ENCODE peak calls at places on chromosomes 2 and 18, in six cellular contexts. D is CD8-positive, alpha-beta T cell; E is A549; Z is right atrium auricular region; S is cardiac muscle cell; B is PC-3. Y is an unnamed sample. For H3K4me1, the result is how much of the 10 kb centered on the place peaks cover.

GRCh38 chr2:43534569-43534968 is 61.3 kb downstream of the THADA start:
- DNase-seq in D (no peak), E (no peak), Z (no peak), S (no peak), B (no peak), Y (no peak)

GRCh38 chr2:237983922-237984321 is 17.1 kb downstream of the UBE2F start:
- DNase-seq in D (no peak), E (no peak), Z (no peak), S (no peak), B (no peak), Y (no peak)

GRCh38 chr2:16861154-16861929 is 195.7 kb upstream of the CYRIA start:
- DNase-seq in D (no peak), E (no peak), Z (no peak), S (no peak), B (no peak), Y (no peak)

GRCh38 chr2:96142217-96143113 is 2.8 kb downstream of the DUSP2 start:
- DNase-seq in D (peak), E (no peak), Z (no peak), S (no peak), B (no peak), Y (peak)

GRCh38 chr2:217980036-217980435 is 22.8 kb downstream of the TNS1 start:
- DNase-seq in D (no peak), E (no peak), Z (peak), S (no peak), B (no peak), Y (peak)

GRCh38 chr2:95384854-95385569 is 17.5 kb upstream of the FAHD2A start:
- DNase-seq in D (no peak), E (no peak), Z (peak), S (no peak), B (no peak), Y (peak)

GRCh38 chr2:47510745-47511144 is 107.8 kb downstream of the MSH2 start:
- DNase-seq in D (no peak), E (no peak), Z (no peak), S (no peak), B (peak), Y (no peak)

GRCh38 chr18:52287151-52287550 is 52.8 kb upstream of the DCC start:
- DNase-seq in D (no peak), E (no peak), Z (no peak), S (no peak), B (no peak), Y (no peak)

GRCh38 chr18:60147326-60147725 is 225.2 kb downstream of the MC4R start:
- DNase-seq in D (no peak), E (no peak), Z (no peak), S (no peak), B (no peak), Y (no peak)

GRCh38 chr2:37896319-37896718 is 28.8 kb upstream of the RMDN2 start:
- DNase-seq in D (no peak), E (no peak), Z (no peak), S (no peak), B (peak), Y (no peak)

GRCh38 chr2:102112271-102112670 is 30.3 kb upstream of the IL1R1 start:
- DNase-seq in D (no peak), E (no peak), Z (no peak), S (no peak), B (no peak), Y (no peak)

GRCh38 chr2:191636235-191636543 is 41.7 kb upstream of the NABP1 start:
- DNase-seq in D (no peak), E (no peak), Z (no peak), S (no peak), B (peak), Y (no peak)

GRCh38 chr2:4354164-4354563 is 650.8 kb downstream of the DCDC2C start:
- DNase-seq in D (no peak), E (no peak), Z (no peak), S (no peak), B (peak), Y (no peak)

DNA sequence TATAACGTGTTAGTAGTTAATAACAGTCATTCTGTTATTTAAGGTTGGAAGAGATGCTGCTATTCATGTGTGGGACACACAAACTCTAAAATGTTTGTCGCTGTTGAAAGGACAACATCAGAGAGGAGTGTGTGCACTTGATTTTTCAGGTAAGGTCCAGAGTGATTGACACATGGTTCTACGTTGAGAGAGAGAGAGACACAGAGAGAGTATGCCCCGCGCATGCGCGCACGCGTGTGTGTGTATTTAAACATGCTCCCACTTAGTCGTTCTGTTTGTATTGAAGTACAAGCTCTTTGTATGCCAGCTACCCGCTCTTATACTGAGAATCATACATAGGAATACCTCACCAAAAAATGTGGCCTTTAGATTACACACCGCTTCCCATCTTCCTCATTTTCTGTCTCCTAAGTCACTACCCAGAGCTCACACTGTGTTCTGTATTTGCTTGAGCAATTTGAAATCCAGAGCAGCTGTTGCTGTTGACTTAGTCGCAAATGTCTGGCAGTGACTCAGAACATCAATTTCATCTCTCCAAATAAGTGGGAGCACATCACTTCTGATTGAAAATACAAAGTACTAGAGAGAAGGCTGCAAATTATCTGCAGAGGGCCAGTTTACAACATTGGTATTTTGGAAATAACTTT is 148.1 kb downstream of the EML6 start:
- DNase-seq in D (no peak), E (no peak), Z (no peak), S (no peak), B (peak), Y (no peak)
- H3K4me3 ChIP-seq in D (no peak), E (no peak), Z (no peak), S (no peak), B (no peak), Y (no peak)

DNA sequence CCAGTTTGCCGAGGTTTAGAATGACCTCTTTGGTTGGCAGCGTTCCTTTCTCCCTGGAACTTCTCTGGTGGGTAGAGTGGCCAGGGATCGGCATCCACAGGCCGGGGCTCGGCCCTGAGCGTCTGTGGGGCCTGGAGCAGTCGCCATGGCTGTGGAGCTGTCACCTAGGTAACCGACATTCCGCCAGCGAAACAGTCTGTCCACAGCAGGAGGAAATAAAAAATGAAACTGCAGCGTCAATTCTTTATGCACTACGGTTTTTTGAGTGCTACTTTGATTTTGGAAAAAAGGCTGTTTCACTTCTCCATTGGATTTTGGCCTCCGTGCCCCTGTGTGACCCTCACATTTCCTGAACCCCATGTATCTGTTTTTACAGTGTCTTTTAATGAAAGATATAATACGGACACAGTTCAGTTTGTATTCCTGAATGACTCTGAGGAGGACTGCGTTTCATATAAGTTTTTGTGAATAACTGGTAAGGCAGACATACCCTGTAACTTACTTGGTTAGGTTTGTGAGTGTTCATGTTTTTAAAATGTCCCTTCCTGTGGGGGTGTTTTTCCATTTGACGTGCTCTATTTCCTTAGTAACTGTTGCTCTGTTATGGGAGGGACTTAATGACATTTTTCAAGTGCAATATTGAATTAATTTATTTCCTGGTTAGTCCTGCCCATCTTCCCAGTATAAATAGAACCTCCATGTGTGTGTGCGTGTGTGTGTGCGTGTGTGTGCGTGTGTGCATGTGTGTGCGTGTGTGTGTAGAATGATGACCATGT is 163.5 kb downstream of the LDLRAD4 start:
- DNase-seq in D (no peak), E (no peak), Z (peak), S (peak), B (no peak), Y (peak)
- H3K4me1 ChIP-seq in D (half or more), E (under half), Z (half or more), S (under half), B (under half), Y (under half)

DNA sequence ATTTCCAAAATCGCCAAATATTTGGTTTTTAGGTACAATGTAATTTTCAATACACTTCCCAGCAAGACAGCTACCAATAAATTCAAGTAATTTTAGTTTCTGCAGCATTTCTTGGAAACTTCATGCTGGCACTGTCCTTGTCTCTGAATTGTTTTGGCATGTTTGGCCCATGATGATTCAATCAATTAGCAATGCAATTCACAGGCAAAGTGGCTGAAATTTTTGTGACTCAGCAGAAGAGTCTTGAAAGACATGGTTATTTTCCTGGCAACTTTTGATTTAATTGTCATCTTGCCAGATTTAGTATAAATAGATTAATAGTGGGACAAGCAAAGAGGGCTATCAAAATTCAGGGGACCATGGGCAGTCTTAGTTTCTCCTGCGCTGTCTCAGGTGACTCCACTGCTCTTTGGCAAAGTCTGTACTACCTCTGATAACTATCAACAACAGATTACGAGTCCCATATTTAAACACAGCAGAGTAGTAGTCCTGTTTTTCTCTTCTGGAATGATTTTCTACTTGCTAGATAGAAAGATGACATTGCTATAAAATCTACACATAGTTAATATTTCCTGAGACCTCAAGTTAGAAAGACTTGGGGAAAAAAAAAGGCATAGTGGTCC is 88.9 kb upstream of the CYP26B1 start:
- DNase-seq in D (no peak), E (no peak), Z (no peak), S (no peak), B (peak), Y (no peak)
- H3K4me3 ChIP-seq in D (no peak), E (no peak), Z (no peak), S (no peak), B (no peak), Y (no peak)

GRCh38 chr2:231667497-231667896 is 40.8 kb upstream of the PTMA start:
- DNase-seq in D (no peak), E (no peak), Z (no peak), S (no peak), B (no peak), Y (no peak)
- H3K4me1 ChIP-seq in D (under half), E (under half), Z (half or more), S (under half), B (under half), Y (under half)

GRCh38 chr2:9291331-9291730 is 84.7 kb downstream of the ASAP2 start:
- DNase-seq in D (no peak), E (no peak), Z (no peak), S (no peak), B (no peak), Y (no peak)

GRCh38 chr2:9287400-9288059 is 80.9 kb downstream of the ASAP2 start:
- DNase-seq in D (no peak), E (peak), Z (no peak), S (no peak), B (peak), Y (peak)

GRCh38 chr2:9288233-9288632 is 81.6 kb downstream of the ASAP2 start:
- DNase-seq in D (no peak), E (peak), Z (no peak), S (no peak), B (peak), Y (no peak)

GRCh38 chr2:9286553-9287399 is 80.2 kb downstream of the ASAP2 start:
- DNase-seq in D (no peak), E (no peak), Z (no peak), S (no peak), B (peak), Y (no peak)

DNA sequence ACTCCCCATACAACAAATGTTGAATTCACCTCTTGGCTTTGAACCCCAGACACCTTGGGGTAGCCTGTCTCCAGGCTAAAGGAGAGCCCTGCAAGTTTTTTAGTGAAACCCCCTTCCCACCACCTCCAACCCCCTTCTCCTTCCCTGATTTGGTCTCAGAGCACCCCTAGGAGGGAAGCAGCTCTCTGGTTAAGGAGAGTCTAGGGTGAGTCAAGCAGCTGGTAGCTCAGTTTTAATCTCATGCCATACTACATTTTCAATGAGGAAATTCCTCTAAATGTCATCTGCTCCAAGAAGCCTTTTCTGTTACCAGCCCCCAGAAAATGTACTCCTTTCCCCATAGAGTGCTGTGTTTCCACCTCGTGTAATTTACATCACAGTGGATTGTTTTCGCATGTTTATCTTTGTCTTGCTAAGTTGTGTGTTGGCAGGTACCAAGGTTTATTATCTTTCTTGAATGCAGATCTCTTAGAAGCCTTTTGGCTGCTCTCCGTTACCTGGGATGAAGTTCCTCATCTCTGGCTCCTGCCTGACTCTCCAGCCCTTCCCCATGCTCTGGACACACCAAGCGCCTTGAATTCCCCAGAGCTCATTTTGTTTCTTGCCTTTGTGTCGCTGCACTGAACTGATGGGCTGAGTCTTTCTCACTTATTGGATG is 82.2 kb downstream of the ASAP2 start:
- DNase-seq in D (no peak), E (no peak), Z (no peak), S (no peak), B (peak), Y (no peak)
- H3K4me3 ChIP-seq in D (no peak), E (no peak), Z (no peak), S (no peak), B (peak), Y (no peak)

GRCh38 chr2:861655-862355 is 88.8 kb upstream of the SNTG2 start:
- DNase-seq in D (no peak), E (no peak), Z (no peak), S (no peak), B (no peak), Y (no peak)
- H3K4me1 ChIP-seq in D (under half), E (under half), Z (under half), S (under half), B (under half), Y (under half)

GRCh38 chr2:27583390-27583915 is 611 bp downstream of the ZNF512 start:
- DNase-seq in D (no peak), E (no peak), Z (no peak), S (no peak), B (no peak), Y (no peak)

GRCh38 chr2:27582695-27583389 is at the start of gene ZNF512:
- DNase-seq in D (peak), E (peak), Z (peak), S (peak), B (no peak), Y (peak)

GRCh38 chr2:27588308-27588707 is 5.5 kb downstream of the ZNF512 start:
- DNase-seq in D (no peak), E (no peak), Z (no peak), S (no peak), B (no peak), Y (no peak)

GRCh38 chr2:27584597-27584996 is 1.8 kb downstream of the ZNF512 start:
- DNase-seq in D (no peak), E (no peak), Z (no peak), S (no peak), B (no peak), Y (no peak)

DNA sequence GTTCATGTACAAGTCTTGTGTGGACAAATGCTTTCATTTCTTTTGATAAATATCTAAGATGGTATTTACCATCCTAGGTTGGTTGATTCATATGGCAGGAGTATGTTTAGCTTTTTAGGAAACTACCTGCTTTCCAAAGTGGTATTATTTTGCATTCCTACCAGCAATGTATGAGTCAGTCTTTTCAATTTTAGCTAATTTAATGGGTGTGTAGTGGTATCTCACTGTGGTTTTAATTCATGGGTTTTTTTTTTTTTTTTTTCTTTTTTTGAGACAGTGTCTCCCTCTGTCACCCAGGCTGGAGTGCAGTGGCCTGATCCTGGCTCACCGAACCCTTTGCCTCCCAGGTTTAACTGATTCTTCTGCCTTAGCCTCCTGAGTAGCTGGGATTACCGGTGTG is 4.2 kb downstream of the ZNF512 start:
- DNase-seq in D (no peak), E (no peak), Z (no peak), S (no peak), B (peak), Y (no peak)
- H3K4me3 ChIP-seq in D (no peak), E (no peak), Z (no peak), S (no peak), B (no peak), Y (no peak)

GRCh38 chr2:65403529-65403915 is 28.9 kb downstream of the SPRED2 start:
- DNase-seq in D (no peak), E (no peak), Z (no peak), S (no peak), B (no peak), Y (no peak)
- H3K4me1 ChIP-seq in D (under half), E (under half), Z (under half), S (under half), B (under half), Y (under half)

DNA sequence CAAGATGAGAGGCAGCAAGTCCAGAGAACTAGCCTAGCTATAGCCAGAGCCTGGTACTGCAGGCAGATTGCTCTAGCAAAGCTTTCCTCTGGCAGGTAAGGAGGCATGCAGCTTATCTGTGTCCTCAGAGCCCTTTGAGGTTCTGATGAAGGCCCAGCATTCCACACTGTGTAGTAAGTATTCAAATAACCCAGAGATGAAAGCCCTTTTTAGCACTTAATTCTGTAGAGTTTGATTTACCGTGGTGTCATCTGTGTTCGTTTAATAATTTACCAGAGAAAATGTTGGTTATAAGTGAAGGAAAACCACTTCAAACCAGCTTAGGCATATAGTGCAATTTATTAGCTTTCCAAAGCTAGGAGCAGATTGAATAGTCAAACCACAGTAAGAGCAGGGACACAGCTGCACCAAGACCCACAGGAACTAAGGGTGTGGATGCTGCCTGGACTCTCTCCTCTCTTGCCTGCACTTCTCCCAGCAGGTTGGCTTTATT is 226.6 kb downstream of the BABAM2 start:
- DNase-seq in D (no peak), E (no peak), Z (no peak), S (peak), B (no peak), Y (no peak)
- H3K4me3 ChIP-seq in D (no peak), E (no peak), Z (no peak), S (no peak), B (no peak), Y (no peak)

Y was measured in aorta.